ENCODE peak calls at places on chromosomes 7 and 10, in four cellular contexts. J is right cardiac atrium; I is Ammon's horn; P is stimulated activated CD8-positive, alpha-beta memory T cell treated with anti-CD3 and anti-CD28 coated beads, Interleukin-15, amount 100 ng/mL, for 1 hour. C is an unnamed sample.
A peak's percentile ranks its signal among the peaks of the same experiment; 100 is the strongest.

GRCh38 chr10:27893320-27894014 is 105.4 kb downstream of the ODAD2 start:
- DNase-seq in P (no peak), J (no peak), I (peak; percentile 3), C (no peak)

GRCh38 chr7:108097703-108098102 is 32.5 kb downstream of the LAMB4 start:
- DNase-seq in P (no peak), I (no peak), J (no peak), C (no peak)

GRCh38 chr10:68242051-68242450 is 10.1 kb upstream of the ATOH7 start:
- DNase-seq in I (no peak), P (no peak), J (no peak), C (no peak)

GRCh38 chr7:127822822-127823508 is 171.0 kb downstream of the SND1 start:
- DNase-seq in I (no peak), P (no peak), J (no peak), C (peak; percentile 63)

GRCh38 chr7:46448478-46448877 is 527.4 kb upstream of the IGFBP3 start:
- DNase-seq in I (no peak), P (no peak), J (no peak), C (no peak)

GRCh38 chr10:5942471-5942870 is 34.9 kb downstream of the IL15RA start:
- DNase-seq in J (peak; percentile 89), P (no peak), I (peak; percentile 68), C (no peak)

GRCh38 chr10:79273603-79274002 is 73.7 kb upstream of the PPIF start:
- DNase-seq in P (no peak), J (peak; percentile 85), I (no peak), C (no peak)

GRCh38 chr10:75487087-75487784 is 55.8 kb downstream of the LRMDA start:
- DNase-seq in J (no peak), P (no peak), I (peak; percentile 8), C (no peak)

GRCh38 chr7:83060218-83060617 is 102.5 kb downstream of the PCLO start:
- DNase-seq in J (no peak), P (no peak), I (no peak), C (no peak)

GRCh38 chr7:76333388-76334101 is 25.2 kb downstream of the YWHAG start:
- DNase-seq in J (peak; percentile 86), P (no peak), I (no peak), C (no peak)

GRCh38 chr10:95260909-95261552 is 29.8 kb downstream of the PDLIM1 start:
- DNase-seq in J (no peak), P (no peak), I (no peak), C (no peak)

GRCh38 chr7:24980695-24981543 is 941 bp upstream of the OSBPL3 start:
- DNase-seq in P (no peak), I (no peak), J (peak; percentile 64), C (peak; percentile 43)

GRCh38 chr10:98486421-98486820 is 39.7 kb upstream of the HPS1 start:
- DNase-seq in I (no peak), P (no peak), J (no peak), C (no peak)

GRCh38 chr7:43782768-43783555 is 24.5 kb downstream of the BLVRA start:
- DNase-seq in I (no peak), P (no peak), J (no peak), C (no peak)

GRCh38 chr10:97532935-97533671 is 34.4 kb downstream of the UBTD1 start:
- DNase-seq in I (peak; percentile 69), J (no peak), P (no peak), C (no peak)

GRCh38 chr7:24227603-24228359 is 56.2 kb upstream of the NPY start:
- DNase-seq in P (no peak), I (no peak), J (no peak), C (no peak)

GRCh38 chr7:5388905-5389433 is 34.7 kb downstream of the TNRC18 start:
- DNase-seq in J (no peak), I (no peak), P (no peak), C (no peak)

GRCh38 chr10:58481569-58482109 is 31.0 kb upstream of the BICC1 start:
- DNase-seq in P (no peak), I (no peak), J (no peak), C (no peak)

GRCh38 chr10:44234471-44234850 is 150.4 kb downstream of the CXCL12 start:
- DNase-seq in J (no peak), I (no peak), P (no peak), C (no peak)

GRCh38 chr7:116353614-116354013 is 143.3 kb downstream of the TES start:
- DNase-seq in I (peak; percentile 6), J (peak; percentile 79), P (no peak), C (no peak)